ENCODE peak calls at places on chromosomes 1 and 21, in nine cellular contexts. Q, V, L, T, U, K, E, O and J are unnamed samples.
A peak's percentile ranks its signal among the peaks of the same experiment; 100 is the strongest.

GRCh38 chr1:55284856-55285255 is 69.7 kb upstream of the USP24 start:
- DNase-seq in Q (no peak), V (peak; percentile 30), L (peak; percentile 32), T (no peak), U (no peak), K (peak; percentile 46), E (peak; percentile 58), O (peak; percentile 80), J (peak; percentile 14)

GRCh38 chr1:94063379-94063778 is 57.6 kb downstream of the ABCA4 start:
- DNase-seq in Q (no peak), V (peak; percentile 59), L (peak; percentile 32), T (no peak), U (no peak), K (no peak), E (peak; percentile 61), O (peak; percentile 9), J (no peak)

GRCh38 chr1:86992790-86993189 is 78.4 kb downstream of the HS2ST1 start:
- DNase-seq in Q (no peak), V (no peak), L (no peak), T (no peak), U (no peak), K (no peak), E (no peak), O (no peak), J (no peak)

GRCh38 chr1:52002038-52002917 is 11.8 kb upstream of the RAB3B start:
- DNase-seq in Q (peak; percentile 70), V (peak; percentile 86), L (peak; percentile 64), T (no peak), U (no peak), K (peak; percentile 69), E (peak; percentile 82), O (peak; percentile 91), J (peak; percentile 72)

GRCh38 chr1:84892657-84893618 is at the start of gene LPAR3:
- DNase-seq in Q (no peak), V (peak; percentile 35), L (peak; percentile 80), T (no peak), U (no peak), K (no peak), E (peak; percentile 22), O (peak; percentile 88), J (no peak)

GRCh38 chr1:154999651-155000474 is 2.7 kb upstream of the ZBTB7B start:
- DNase-seq in Q (no peak), V (no peak), L (peak; percentile 61), T (peak; percentile 71), U (peak; percentile 46), K (no peak), E (no peak), O (no peak), J (peak; percentile 83)

GRCh38 chr1:154221815-154222081 is 993 bp downstream of the UBAP2L start:
- DNase-seq in Q (peak; percentile 67), V (peak; percentile 30), L (no peak), T (no peak), U (no peak), K (peak; percentile 35), E (peak; percentile 28), O (no peak), J (no peak)

GRCh38 chr21:26844258-26845065 is 747 bp downstream of the ADAMTS1 start:
- DNase-seq in Q (no peak), V (no peak), L (peak; percentile 67), T (peak; percentile 79), U (peak; percentile 48), K (peak; percentile 60), E (peak; percentile 46), O (peak; percentile 59), J (no peak)

GRCh38 chr1:109197163-109198042 is 16.3 kb upstream of the SARS1 start:
- DNase-seq in Q (peak; percentile 93), V (peak; percentile 100), L (no peak), T (no peak), U (peak; percentile 62), K (peak; percentile 94), E (peak; percentile 97), O (no peak), J (no peak)

GRCh38 chr21:29018540-29018939 is 609 bp downstream of the RWDD2B start:
- DNase-seq in Q (no peak), V (no peak), L (no peak), T (no peak), U (no peak), K (peak; percentile 16), E (peak; percentile 4), O (no peak), J (no peak)

GRCh38 chr1:84669831-84670230 is 20.4 kb downstream of the SSX2IP start:
- DNase-seq in Q (no peak), V (no peak), L (no peak), T (no peak), U (no peak), K (no peak), E (no peak), O (no peak), J (no peak)

GRCh38 chr1:179588425-179589024 is 3.1 kb upstream of the TDRD5 start:
- DNase-seq in Q (no peak), V (no peak), L (no peak), T (no peak), U (no peak), K (no peak), E (no peak), O (no peak), J (peak; percentile 27)

GRCh38 chr1:26083246-26083645 is 15.8 kb upstream of the TRIM63 start:
- DNase-seq in Q (no peak), V (peak; percentile 18), L (no peak), T (no peak), U (no peak), K (no peak), E (peak; percentile 20), O (no peak), J (no peak)

GRCh38 chr1:211318881-211319280 is 7.8 kb upstream of the TRAF5 start:
- DNase-seq in Q (no peak), V (no peak), L (no peak), T (no peak), U (no peak), K (no peak), E (no peak), O (no peak), J (no peak)

GRCh38 chr21:14116080-14116481 is 94.7 kb downstream of the LIPI start:
- DNase-seq in Q (no peak), V (no peak), L (no peak), T (no peak), U (no peak), K (no peak), E (no peak), O (no peak), J (no peak)

GRCh38 chr1:160752926-160753325 is 13.9 kb downstream of the SLAMF7 start:
- DNase-seq in Q (no peak), V (no peak), L (no peak), T (no peak), U (no peak), K (no peak), E (no peak), O (no peak), J (no peak)

GRCh38 chr1:100411574-100411973 is 59.3 kb downstream of the CDC14A start:
- DNase-seq in Q (no peak), V (no peak), L (no peak), T (no peak), U (no peak), K (no peak), E (no peak), O (no peak), J (no peak)

GRCh38 chr1:41878495-41878894 is 40.2 kb downstream of the HIVEP3 start:
- DNase-seq in Q (no peak), V (no peak), L (no peak), T (no peak), U (no peak), K (no peak), E (no peak), O (no peak), J (no peak)

GRCh38 chr1:174417921-174418320 is 29.8 kb upstream of the GPR52 start:
- DNase-seq in Q (no peak), V (no peak), L (no peak), T (no peak), U (no peak), K (no peak), E (no peak), O (no peak), J (no peak)

GRCh38 chr1:93653656-93654055 is 28.0 kb downstream of the BCAR3 start:
- DNase-seq in Q (no peak), V (no peak), L (no peak), T (no peak), U (no peak), K (no peak), E (no peak), O (no peak), J (no peak)